ENCODE peak calls at places on chromosome 20, in five cellular contexts. Y is pons; M is neuronal stem cell; J is psoas muscle; N is stimulated activated CD4-positive, alpha-beta T cell treated with anti-CD3 and anti-CD28 coated beads, Interleukin-1b, Interleukin-23, amount 100 ng/mL, for 24 hours. K is an unnamed sample.

GRCh38 chr20:19833395-19833794 is 75.3 kb downstream of the RIN2 start:
- DNase-seq in Y (no peak), M (no peak), J (no peak), N (no peak), K (no peak)

GRCh38 chr20:62198931-62199330 is 16.1 kb downstream of the MTG2 start:
- DNase-seq in Y (no peak), M (no peak), J (peak), N (no peak), K (peak)

GRCh38 chr20:11814276-11814675 is 103.4 kb upstream of the BTBD3 start:
- DNase-seq in Y (no peak), M (no peak), J (no peak), N (no peak), K (no peak)

GRCh38 chr20:51444472-51444871 is 98.0 kb downstream of the NFATC2 start:
- DNase-seq in Y (no peak), M (no peak), J (no peak), N (no peak), K (no peak)

GRCh38 chr20:51100617-51101016 is 77.7 kb upstream of the KCNG1 start:
- DNase-seq in Y (no peak), M (no peak), J (no peak), N (no peak), K (no peak)

GRCh38 chr20:33239979-33240736 is 4.4 kb downstream of the BPIFA1 start:
- DNase-seq in Y (no peak), M (no peak), J (no peak), N (no peak), K (no peak)

GRCh38 chr20:48098866-48099265 is 313.6 kb upstream of the SULF2 start:
- DNase-seq in Y (no peak), M (no peak), J (no peak), N (no peak), K (no peak)

GRCh38 chr20:6636209-6637159 is 131.0 kb upstream of the BMP2 start:
- DNase-seq in Y (peak), M (peak), J (no peak), N (no peak), K (no peak)

GRCh38 chr20:49104365-49104648 is 58.2 kb downstream of the CSE1L start:
- DNase-seq in Y (no peak), M (peak), J (no peak), N (no peak), K (no peak)

GRCh38 chr20:8811801-8812594 is 256.9 kb upstream of the PLCB4 start:
- DNase-seq in Y (no peak), M (no peak), J (no peak), N (no peak), K (no peak)

GRCh38 chr20:50561379-50562078 is 51.3 kb downstream of the PTPN1 start:
- DNase-seq in Y (no peak), M (no peak), J (no peak), N (peak), K (no peak)

K was measured in glutamatergic neuron.